ENCODE peak calls at places on chromosomes 11 and 22, in eight cellular contexts. U is effector memory CD4-positive, alpha-beta T cell; O is cardiac muscle cell; C is pancreas; W is left lung; Y is sigmoid colon; K is ovary; H is endodermal cell. B is an unnamed sample.

GRCh38 chr11:12800032-12800671 is 125.9 kb downstream of the TEAD1 start:
- DNase-seq in O (peak), W (no peak), H (peak), U (no peak), C (peak), K (no peak), Y (no peak), B (no peak)

GRCh38 chr11:65116370-65117205 is 913 bp downstream of the ZNHIT2 start:
- DNase-seq in W (peak), H (peak), Y (peak), K (peak), O (peak), U (peak), C (peak), B (no peak)

GRCh38 chr11:128565881-128566280 is 21.5 kb downstream of the ETS1 start:
- DNase-seq in H (no peak), K (no peak), C (peak), O (no peak), U (no peak), W (no peak), Y (no peak), B (no peak)

GRCh38 chr11:111960916-111961315 is 23.8 kb downstream of the DIXDC1 start:
- DNase-seq in O (no peak), H (peak), C (peak), Y (no peak), U (no peak), W (no peak), K (no peak), B (no peak)

GRCh38 chr22:50399751-50400331 is 56.7 kb downstream of the PPP6R2 start:
- DNase-seq in U (no peak), C (peak), K (no peak), H (peak), W (peak), Y (no peak), O (peak), B (peak)

GRCh38 chr11:17516551-17517150 is 27.6 kb downstream of the USH1C start:
- DNase-seq in K (no peak), C (no peak), U (no peak), W (no peak), H (no peak), O (no peak), Y (no peak), B (peak)

GRCh38 chr22:19064354-19065054 is 57.7 kb downstream of the DGCR2 start:
- DNase-seq in O (no peak), W (no peak), Y (peak), U (no peak), H (no peak), C (no peak), K (no peak), B (no peak)

GRCh38 chr11:90330632-90331031 is 107.8 kb upstream of the CHORDC1 start:
- DNase-seq in C (no peak), H (no peak), U (no peak), W (no peak), O (no peak), K (no peak), Y (no peak), B (no peak)

GRCh38 chr22:31800065-31800464 is 46.2 kb downstream of the DEPDC5 start:
- DNase-seq in U (no peak), K (no peak), W (no peak), Y (no peak), H (no peak), O (no peak), C (no peak), B (no peak)

GRCh38 chr11:114314096-114314495 is 17.9 kb downstream of the NNMT start:
- DNase-seq in K (no peak), H (no peak), Y (no peak), C (no peak), U (no peak), W (no peak), O (no peak), B (no peak)

GRCh38 chr11:48047616-48048015 is 67.3 kb downstream of the PTPRJ start:
- DNase-seq in K (no peak), C (no peak), U (no peak), Y (no peak), O (no peak), W (peak), H (no peak), B (no peak)

GRCh38 chr11:48051217-48051848 is 71.0 kb downstream of the PTPRJ start:
- DNase-seq in C (no peak), W (no peak), U (no peak), H (no peak), O (no peak), K (no peak), Y (no peak), B (no peak)

GRCh38 chr11:48052183-48053040 is 72.1 kb downstream of the PTPRJ start:
- DNase-seq in O (peak), H (peak), U (no peak), W (peak), C (peak), Y (no peak), K (no peak), B (no peak)

GRCh38 chr11:48049036-48049435 is 68.7 kb downstream of the PTPRJ start:
- DNase-seq in U (no peak), H (no peak), Y (no peak), W (no peak), C (no peak), O (no peak), K (no peak), B (no peak)

GRCh38 chr11:48050304-48050703 is 69.9 kb downstream of the PTPRJ start:
- DNase-seq in K (no peak), O (no peak), U (no peak), W (no peak), Y (no peak), C (no peak), H (no peak), B (no peak)
- H3K27ac ChIP-seq in K (no peak), O (no peak), U (no peak), W (peak), Y (no peak), C (no peak), H (no peak), B (peak)

GRCh38 chr11:2269601-2270321 is 627 bp downstream of the ASCL2 start:
- DNase-seq in Y (no peak), K (peak), W (peak), C (peak), U (no peak), H (peak), O (peak), B (no peak)
- H3K27ac ChIP-seq in Y (no peak), K (no peak), W (no peak), C (peak), U (no peak), H (no peak), O (no peak), B (no peak)

GRCh38 chr22:39171623-39172264 is 19.3 kb upstream of the CBX7 start:
- DNase-seq in K (peak), W (no peak), H (peak), O (no peak), Y (no peak), C (no peak), U (no peak), B (no peak)

GRCh38 chr22:39170825-39171622 is 18.5 kb upstream of the CBX7 start:
- DNase-seq in Y (peak), W (peak), O (peak), U (peak), H (peak), K (peak), C (peak), B (peak)

GRCh38 chr22:39174498-39175120 is 22.1 kb upstream of the CBX7 start:
- DNase-seq in Y (peak), W (peak), C (peak), K (peak), H (peak), U (peak), O (peak), B (peak)

GRCh38 chr22:39173787-39174497 is 21.5 kb upstream of the CBX7 start:
- DNase-seq in K (peak), O (no peak), U (peak), H (peak), Y (no peak), W (no peak), C (no peak), B (no peak)

GRCh38 chr22:39173050-39173706 is 20.7 kb upstream of the CBX7 start:
- DNase-seq in W (no peak), C (no peak), H (peak), U (no peak), Y (no peak), O (no peak), K (no peak), B (no peak)
- H3K27ac ChIP-seq in W (no peak), C (no peak), H (no peak), U (peak), Y (peak), O (no peak), K (peak), B (peak)

GRCh38 chr11:45178223-45178622 is 31.8 kb downstream of the PRDM11 start:
- DNase-seq in O (no peak), C (no peak), W (no peak), U (no peak), Y (no peak), K (no peak), H (no peak), B (no peak)

GRCh38 chr11:45180888-45181594 is 34.6 kb downstream of the PRDM11 start:
- DNase-seq in K (no peak), U (no peak), W (peak), Y (peak), C (peak), O (no peak), H (peak), B (no peak)

GRCh38 chr11:45180158-45180887 is 33.9 kb downstream of the PRDM11 start:
- DNase-seq in C (peak), U (no peak), Y (peak), W (peak), O (peak), K (peak), H (peak), B (no peak)

GRCh38 chr11:45179686-45180085 is 33.2 kb downstream of the PRDM11 start:
- DNase-seq in K (no peak), U (no peak), O (no peak), Y (peak), C (no peak), H (no peak), W (no peak), B (no peak)

DNA sequence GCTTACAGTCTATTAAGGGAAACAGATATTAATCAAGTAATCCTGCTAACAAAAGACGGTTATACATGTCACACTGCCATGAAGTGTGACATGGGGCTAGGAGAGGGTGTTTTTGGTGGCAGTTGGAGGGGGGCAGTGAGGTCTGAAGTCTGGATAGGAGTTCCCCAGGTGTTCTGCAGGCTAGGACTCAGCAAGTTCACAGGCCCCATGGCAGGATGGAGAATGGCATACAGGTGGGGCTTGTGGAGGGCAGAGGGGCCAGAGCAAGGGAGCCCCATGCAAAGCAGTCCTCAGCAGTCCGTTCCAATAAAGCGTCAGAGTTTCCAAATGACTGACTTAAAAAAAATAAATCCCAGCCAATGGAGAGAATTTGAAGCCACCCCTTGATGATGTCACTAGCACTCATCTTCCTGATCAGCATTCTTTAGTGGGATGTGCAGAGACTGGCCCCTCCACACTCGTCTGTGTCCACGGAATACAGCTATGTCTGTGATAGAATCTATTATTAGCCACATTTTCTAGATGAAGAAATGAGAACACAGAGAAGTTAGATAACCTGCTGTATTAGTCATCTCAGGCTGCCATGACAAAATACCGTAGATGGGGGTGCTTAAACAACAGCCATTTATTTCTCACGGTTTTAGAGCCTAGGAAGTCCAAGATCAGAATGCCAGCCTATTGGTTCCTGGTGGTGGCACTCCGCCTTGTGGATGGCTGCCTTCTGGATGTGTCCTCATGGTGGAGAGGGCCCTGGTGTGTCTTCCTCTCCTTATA is 32.6 kb downstream of the PRDM11 start:
- DNase-seq in H (no peak), K (no peak), W (no peak), Y (no peak), C (no peak), U (no peak), O (no peak), B (no peak)
- H3K27ac ChIP-seq in H (no peak), K (peak), W (no peak), Y (peak), C (no peak), U (no peak), O (no peak), B (no peak)

GRCh38 chr11:43899094-43899493 is 18.5 kb downstream of the ALKBH3 start:
- DNase-seq in C (no peak), U (no peak), W (no peak), O (no peak), H (no peak), Y (no peak), K (no peak), B (no peak)
- H3K27ac ChIP-seq in C (no peak), U (no peak), W (no peak), O (no peak), H (no peak), Y (no peak), K (no peak), B (no peak)

DNA sequence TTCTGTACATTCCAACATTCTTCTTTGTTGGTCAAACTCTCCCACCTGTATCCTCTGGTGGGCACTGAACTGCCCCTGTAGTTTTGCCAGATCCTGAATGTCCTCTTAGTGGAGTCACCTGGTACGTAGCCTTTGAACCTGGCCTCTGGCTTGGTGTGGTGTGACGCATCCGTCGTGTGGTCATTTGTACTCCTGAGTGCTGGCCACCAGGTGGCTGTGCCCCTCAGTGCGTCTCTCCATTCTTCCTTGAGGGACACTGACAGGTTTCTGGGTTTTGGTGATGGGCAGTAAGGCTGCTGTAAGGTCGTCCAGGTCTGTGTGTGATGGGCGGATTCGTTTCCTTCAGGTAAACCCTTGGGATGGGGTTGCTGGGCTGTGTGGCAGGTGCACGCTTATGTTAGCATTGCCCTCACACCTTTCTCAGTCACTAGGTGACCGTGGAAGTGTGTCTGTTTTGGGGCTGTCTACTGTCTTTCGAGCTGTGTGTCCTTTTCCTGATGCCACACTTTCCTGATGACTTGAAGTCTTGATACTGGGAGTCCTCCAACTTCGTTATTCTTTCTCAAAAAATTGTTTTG is 13.6 kb upstream of the RANBP1 start:
- DNase-seq in O (no peak), C (no peak), H (no peak), K (no peak), W (peak), U (no peak), Y (no peak), B (no peak)
- H3K27ac ChIP-seq in O (no peak), C (no peak), H (no peak), K (no peak), W (no peak), U (peak), Y (no peak), B (no peak)

GRCh38 chr11:27514558-27514957 is 8.0 kb upstream of the LIN7C start:
- DNase-seq in H (no peak), W (no peak), U (no peak), K (no peak), Y (no peak), O (no peak), C (no peak), B (no peak)

GRCh38 chr11:27507561-27508322 is 1.2 kb upstream of the LIN7C start:
- DNase-seq in C (no peak), U (no peak), K (no peak), Y (no peak), H (no peak), O (no peak), W (no peak), B (no peak)

GRCh38 chr11:27514076-27514475 is 7.5 kb upstream of the LIN7C start:
- DNase-seq in Y (no peak), U (no peak), H (no peak), C (no peak), W (no peak), K (no peak), O (no peak), B (no peak)

GRCh38 chr11:27509953-27510352 is 3.4 kb upstream of the LIN7C start:
- DNase-seq in H (no peak), Y (no peak), C (no peak), U (no peak), W (no peak), K (no peak), O (no peak), B (no peak)

DNA sequence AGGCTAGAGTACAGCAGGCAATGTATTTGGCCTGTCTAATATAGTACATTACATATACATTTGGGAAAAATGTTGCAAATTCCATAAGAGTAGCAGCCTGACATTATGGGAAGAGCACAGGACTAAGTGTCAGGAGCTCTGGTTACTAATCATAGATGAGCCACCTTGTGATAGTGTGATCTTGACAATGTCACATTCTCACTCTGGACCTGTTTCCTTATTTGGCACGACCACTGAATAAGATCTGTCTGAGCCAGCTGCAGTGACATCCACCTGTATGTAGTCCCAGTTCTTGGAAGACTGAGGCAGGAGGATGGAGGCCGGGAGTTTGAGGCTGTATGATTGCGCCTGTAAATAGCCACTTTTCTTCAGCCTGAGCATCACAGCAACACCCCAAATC is 5.7 kb upstream of the LIN7C start:
- DNase-seq in U (no peak), O (no peak), W (no peak), Y (no peak), K (no peak), H (no peak), C (no peak), B (no peak)
- H3K27ac ChIP-seq in U (no peak), O (no peak), W (no peak), Y (no peak), K (no peak), H (no peak), C (no peak), B (no peak)

GRCh38 chr11:61880454-61880853 is 10.9 kb downstream of the FADS3 start:
- DNase-seq in O (no peak), C (no peak), U (no peak), Y (no peak), W (no peak), K (no peak), H (no peak), B (no peak)
- H3K27ac ChIP-seq in O (no peak), C (no peak), U (no peak), Y (no peak), W (no peak), K (no peak), H (no peak), B (no peak)

GRCh38 chr22:33476206-33476605 is 418.0 kb upstream of the SYN3 start:
- DNase-seq in Y (no peak), C (no peak), K (no peak), O (no peak), H (no peak), U (no peak), W (no peak), B (no peak)

GRCh38 chr22:33476716-33477115 is 418.5 kb upstream of the SYN3 start:
- DNase-seq in W (no peak), H (peak), U (no peak), O (no peak), C (no peak), K (no peak), Y (no peak), B (no peak)

GRCh38 chr22:33474587-33474986 is 416.4 kb upstream of the SYN3 start:
- DNase-seq in O (no peak), W (no peak), Y (no peak), K (no peak), U (no peak), C (no peak), H (no peak), B (no peak)

GRCh38 chr22:33470456-33470855 is 412.3 kb upstream of the SYN3 start:
- DNase-seq in W (no peak), U (no peak), O (no peak), C (no peak), H (no peak), Y (no peak), K (no peak), B (no peak)

DNA sequence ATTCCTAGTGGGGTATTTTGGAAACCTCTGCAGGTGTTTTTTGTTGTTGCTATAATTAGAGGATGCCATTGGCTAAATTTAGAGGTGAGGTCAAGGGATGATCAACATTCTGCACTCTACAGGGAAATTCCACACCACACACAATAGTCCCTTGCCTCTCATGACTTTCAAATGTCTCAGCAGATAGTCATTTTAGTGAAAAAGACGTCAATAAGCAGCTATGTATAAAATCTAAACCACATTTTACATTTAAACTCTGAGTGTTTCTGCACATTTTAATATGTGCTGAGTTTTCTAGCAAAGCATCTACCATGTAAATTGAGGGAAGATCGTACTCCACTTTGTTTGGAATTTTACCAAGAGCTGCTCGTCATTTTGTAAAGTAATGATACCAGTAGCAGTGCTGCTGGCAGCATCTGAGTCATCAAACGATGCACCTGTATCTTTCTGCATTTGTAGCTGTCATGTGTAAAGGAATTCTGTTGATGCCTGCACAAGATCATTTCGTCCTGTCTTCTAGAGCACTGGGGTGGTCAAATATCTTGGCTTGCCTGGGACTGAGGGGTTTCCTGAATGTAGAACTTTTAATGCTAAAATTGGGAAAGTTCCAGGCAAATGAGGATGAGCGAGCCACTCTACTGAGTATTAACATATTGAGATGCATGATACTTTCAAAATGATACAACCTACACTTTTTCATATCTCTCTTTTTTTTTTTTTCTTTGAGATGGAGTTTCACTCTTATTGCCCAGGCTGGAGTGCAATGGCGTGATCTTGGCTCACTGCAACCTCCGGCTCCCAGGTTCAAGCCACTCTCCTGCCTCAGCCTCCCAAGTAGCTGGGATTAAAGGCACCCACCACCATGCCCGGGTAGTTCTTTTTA is 414.5 kb upstream of the SYN3 start:
- DNase-seq in K (no peak), W (no peak), U (no peak), O (no peak), C (no peak), H (no peak), Y (no peak), B (no peak)
- H3K27ac ChIP-seq in K (no peak), W (no peak), U (no peak), O (peak), C (no peak), H (no peak), Y (no peak), B (no peak)